ENCODE peak calls at places on chromosomes 7 and 10, in ten cellular contexts. D is NAMALWA; S is Caki2; O is myocyte; Y is WERI-Rb-1; M is activated effector memory CD4-positive, alpha-beta T cell treated with anti-CD3 and anti-CD28 coated beads, Interleukin-2, amount 50 U/mL, for 16 hours; P is adrenal gland; U is A172; E is AG04450; Q is mammary epithelial cell. N is an unnamed sample.

GRCh38 chr7:126574276-126574675 is 678.5 kb downstream of the GRM8 start:
- DNase-seq in D (no peak), S (peak), O (peak), Y (no peak), M (no peak), P (no peak), U (peak), E (no peak), Q (peak), N (no peak)

GRCh38 chr7:151454306-151454705 is 14.4 kb upstream of the CRYGN start:
- DNase-seq in D (no peak), S (no peak), O (no peak), Y (no peak), M (peak), P (no peak), U (no peak), E (no peak), Q (no peak), N (no peak)

GRCh38 chr7:20104696-20105095 is 112.5 kb downstream of the MACC1 start:
- DNase-seq in D (no peak), S (no peak), O (no peak), Y (no peak), M (no peak), P (no peak), U (no peak), E (no peak), Q (no peak), N (no peak)

GRCh38 chr7:99677646-99678045 is 2.1 kb downstream of the CYP3A5 start:
- DNase-seq in D (no peak), S (no peak), O (no peak), Y (no peak), M (no peak), P (no peak), U (no peak), E (no peak), Q (no peak), N (no peak)

GRCh38 chr7:90270431-90271178 is 25.6 kb downstream of the CFAP69 start:
- DNase-seq in D (no peak), S (no peak), O (no peak), Y (no peak), M (no peak), P (no peak), U (no peak), E (no peak), Q (no peak), N (no peak)

GRCh38 chr10:133261726-133262325 is 14.8 kb downstream of the ADAM8 start:
- DNase-seq in D (peak), S (peak), O (peak), Y (peak), M (peak), P (peak), U (peak), E (no peak), Q (peak), N (no peak)

GRCh38 chr7:44163591-44163990 is 22.5 kb upstream of the MYL7 start:
- DNase-seq in D (no peak), S (peak), O (peak), Y (no peak), M (no peak), P (no peak), U (peak), E (peak), Q (peak), N (no peak)

GRCh38 chr7:30214651-30215137 is 69.7 kb upstream of the ZNRF2 start:
- DNase-seq in D (no peak), S (no peak), O (no peak), Y (no peak), M (no peak), P (no peak), U (no peak), E (no peak), Q (no peak), N (no peak)

GRCh38 chr7:118330373-118330772 is 105.9 kb downstream of the ANKRD7 start:
- DNase-seq in D (no peak), S (no peak), O (no peak), Y (no peak), M (no peak), P (no peak), U (peak), E (no peak), Q (no peak), N (no peak)

GRCh38 chr10:115947104-115947503 is 325.9 kb downstream of the GFRA1 start:
- DNase-seq in D (no peak), S (peak), O (peak), Y (no peak), M (no peak), P (no peak), U (peak), E (no peak), Q (no peak), N (no peak)

GRCh38 chr10:7117806-7118674 is 292.8 kb downstream of the SFMBT2 start:
- DNase-seq in D (no peak), S (no peak), O (no peak), Y (no peak), M (no peak), P (no peak), U (no peak), E (no peak), Q (no peak), N (no peak)

GRCh38 chr10:45071043-45071813 is 70.5 kb downstream of the ZNF22 start:
- DNase-seq in D (no peak), S (no peak), O (no peak), Y (no peak), M (no peak), P (no peak), U (no peak), E (no peak), Q (no peak), N (no peak)

GRCh38 chr7:103447073-103447960 is 1.3 kb upstream of the SLC26A5 start:
- DNase-seq in D (peak), S (peak), O (peak), Y (peak), M (no peak), P (peak), U (peak), E (peak), Q (peak), N (peak)